ENCODE peak calls at places on chromosomes 7 and 10, in five cellular contexts. M is ELF-1; N is stimulated activated CD8-positive, alpha-beta memory T cell treated with anti-CD3 and anti-CD28 coated beads, Interleukin-4, amount 100 ng/mL, for 24 hours; B is stimulated activated CD4-positive, alpha-beta T cell treated with anti-CD3 and anti-CD28 coated beads, Interleukin-12 subunit alpha, Interleukin-12 subunit beta, amount 100 ng/mL, for 24 hours; T is ACHN. W is an unnamed sample.

GRCh38 chr10:122145113-122145512 is 126.0 kb upstream of the BTBD16 start:
- DNase-seq in M (no peak), N (no peak), B (no peak), T (no peak), W (no peak)

GRCh38 chr7:2288986-2289611 is 25.1 kb downstream of the SNX8 start:
- DNase-seq in M (no peak), N (no peak), B (no peak), T (no peak), W (no peak)

GRCh38 chr7:1675036-1675671 is 5.1 kb downstream of the ELFN1 start:
- DNase-seq in M (no peak), N (no peak), B (no peak), T (no peak), W (no peak)

GRCh38 chr7:149496642-149497391 is 792 bp downstream of the ZNF746 start:
- DNase-seq in M (peak), N (peak), B (peak), T (peak), W (no peak)

GRCh38 chr10:95253007-95253406 is 37.8 kb downstream of the PDLIM1 start:
- DNase-seq in M (no peak), N (no peak), B (no peak), T (no peak), W (no peak)

GRCh38 chr10:10977231-10977956 is 40.3 kb upstream of the CELF2 start:
- DNase-seq in M (no peak), N (no peak), B (no peak), T (no peak), W (no peak)

GRCh38 chr10:110074986-110075664 is 67.3 kb downstream of the ADD3 start:
- DNase-seq in M (no peak), N (no peak), B (no peak), T (no peak), W (no peak)

GRCh38 chr7:65980478-65981250 is 1.3 kb downstream of the GUSB start:
- DNase-seq in M (peak), N (peak), B (no peak), T (no peak), W (no peak)

GRCh38 chr10:126199221-126199998 is 188.9 kb downstream of the ADAM12 start:
- DNase-seq in M (no peak), N (no peak), B (no peak), T (peak), W (no peak)

GRCh38 chr7:86908948-86909347 is 150.5 kb downstream of the ELAPOR2 start:
- DNase-seq in M (no peak), N (no peak), B (no peak), T (peak), W (no peak)

GRCh38 chr10:105837951-105838350 is 1196.9 kb downstream of the SORCS3 start:
- DNase-seq in M (no peak), N (no peak), B (no peak), T (peak), W (no peak)

GRCh38 chr10:123536176-123536845 is 129.8 kb upstream of the GPR26 start:
- DNase-seq in M (no peak), N (no peak), B (no peak), T (no peak), W (no peak)

GRCh38 chr7:118305686-118306085 is 81.2 kb downstream of the ANKRD7 start:
- DNase-seq in M (no peak), N (no peak), B (no peak), T (no peak), W (no peak)

GRCh38 chr7:134780166-134780853 is 876 bp downstream of the CALD1 start:
- DNase-seq in M (no peak), N (no peak), B (no peak), T (no peak), W (no peak)

GRCh38 chr10:79319372-79319771 is 27.9 kb upstream of the PPIF start:
- DNase-seq in M (no peak), N (no peak), B (no peak), T (no peak), W (no peak)

GRCh38 chr7:77393261-77393660 is 22.9 kb downstream of the GSAP start:
- DNase-seq in M (no peak), N (no peak), B (peak), T (no peak), W (no peak)

GRCh38 chr10:15485684-15486316 is 114.7 kb upstream of the FAM171A1 start:
- DNase-seq in M (no peak), N (no peak), B (no peak), T (no peak), W (no peak)

GRCh38 chr10:5643356-5643755 is 23.0 kb downstream of the ASB13 start:
- DNase-seq in M (no peak), N (no peak), B (no peak), T (no peak), W (no peak)

GRCh38 chr7:41487229-41487861 is 215.5 kb downstream of the INHBA start:
- DNase-seq in M (no peak), N (no peak), B (no peak), T (no peak), W (no peak)

GRCh38 chr10:9066152-9066551 is 1011.7 kb downstream of the GATA3 start:
- DNase-seq in M (no peak), N (no peak), B (no peak), T (no peak), W (no peak)

GRCh38 chr7:108188724-108189123 is 58.6 kb upstream of the LAMB4 start:
- DNase-seq in M (no peak), N (no peak), B (no peak), T (no peak), W (no peak)

GRCh38 chr10:91885362-91886079 is 23.8 kb downstream of the FGFBP3 start:
- DNase-seq in M (no peak), N (no peak), B (no peak), T (no peak), W (no peak)

GRCh38 chr7:143172354-143172753 is 10.9 kb upstream of the TAS2R39 start:
- DNase-seq in M (no peak), N (no peak), B (no peak), T (peak), W (no peak)

GRCh38 chr7:48424731-48425130 is 253.5 kb downstream of the ABCA13 start:
- DNase-seq in M (peak), N (no peak), B (no peak), T (peak), W (peak)

GRCh38 chr10:63549810-63550209 is 28.6 kb downstream of the REEP3 start:
- DNase-seq in M (no peak), N (no peak), B (no peak), T (no peak), W (no peak)

GRCh38 chr10:8037199-8037801 is 17.2 kb upstream of the GATA3 start:
- DNase-seq in M (peak), N (no peak), B (no peak), T (no peak), W (no peak)

GRCh38 chr7:137933270-137934017 is 68.4 kb downstream of the CREB3L2 start:
- DNase-seq in M (peak), N (no peak), B (no peak), T (no peak), W (peak)

GRCh38 chr7:79298145-79298760 is 155.2 kb downstream of the MAGI2 start:
- DNase-seq in M (no peak), N (no peak), B (no peak), T (peak), W (no peak)

GRCh38 chr10:13758302-13758701 is 171.5 kb downstream of the PRPF18 start:
- DNase-seq in M (peak), N (no peak), B (no peak), T (peak), W (peak)

GRCh38 chr7:7438851-7439250 is 96.8 kb downstream of the COL28A1 start:
- DNase-seq in M (peak), N (no peak), B (no peak), T (peak), W (peak)